ENCODE peak calls at places on chromosomes 16 and 17, in six cellular contexts. W is WTC11, Q is A549, G is HepG2, O is SK-N-SH, Z is HCT116. B is an unnamed sample.

GRCh38 chr17:50556803-50557202 is 3.7 kb upstream of the CACNA1G start:
- DNase-seq in G (no peak), W (no peak), Z (no peak), Q (no peak), O (peak), B (no peak)

GRCh38 chr16:10668322-10669045 is 26.2 kb downstream of the TEKT5 start:
- DNase-seq in O (peak), Q (peak), W (peak), Z (no peak), G (peak), B (peak)

GRCh38 chr17:39601758-39602532 is 5.8 kb downstream of the NEUROD2 start:
- DNase-seq in O (peak), W (no peak), Q (no peak), G (no peak), Z (no peak), B (no peak)

GRCh38 chr17:43477832-43478634 is 5.7 kb upstream of the DHX8 start:
- DNase-seq in W (no peak), O (no peak), G (peak), Z (no peak), Q (no peak), B (no peak)

GRCh38 chr16:51119576-51120288 is 31.3 kb downstream of the SALL1 start:
- DNase-seq in W (no peak), O (no peak), G (peak), Z (no peak), Q (no peak), B (no peak)

GRCh38 chr17:44203731-44204452 is 4.2 kb upstream of the ATXN7L3 start:
- DNase-seq in O (peak), G (peak), W (peak), Z (no peak), Q (peak), B (peak)

GRCh38 chr16:24734382-24734781 is 4.9 kb downstream of the TNRC6A start:
- DNase-seq in G (no peak), Q (no peak), Z (no peak), W (no peak), O (no peak), B (no peak)

GRCh38 chr16:3706253-3707145 is 10.8 kb downstream of the TRAP1 start:
- DNase-seq in Q (no peak), W (no peak), G (no peak), Z (no peak), O (no peak), B (no peak)

GRCh38 chr17:31391496-31391949 is at the start of gene RAB11FIP4:
- DNase-seq in W (peak), Z (no peak), G (no peak), O (peak), Q (no peak), B (no peak)

GRCh38 chr16:14525021-14525420 is 105.0 kb downstream of the PARN start:
- DNase-seq in Z (no peak), W (no peak), G (no peak), O (no peak), Q (no peak), B (no peak)

GRCh38 chr16:10386517-10387377 is 886 bp downstream of the ATF7IP2 start:
- DNase-seq in Q (no peak), O (no peak), G (peak), W (no peak), Z (no peak), B (peak)

GRCh38 chr17:6591599-6592158 is 35.3 kb upstream of the PITPNM3 start:
- DNase-seq in W (no peak), O (no peak), Z (no peak), G (peak), Q (peak), B (no peak)

GRCh38 chr17:18217412-18218015 is 7.9 kb upstream of the LLGL1 start:
- DNase-seq in W (peak), G (peak), Q (peak), Z (peak), O (peak), B (peak)

GRCh38 chr17:50210249-50211225 is 9.1 kb upstream of the COL1A1 start:
- DNase-seq in Z (no peak), W (peak), G (peak), Q (peak), O (peak), B (peak)

GRCh38 chr17:81673561-81674258 is 7.2 kb downstream of the CCDC137 start:
- DNase-seq in G (no peak), Q (no peak), O (peak), W (no peak), Z (no peak), B (no peak)

GRCh38 chr17:50290074-50290702 is 15.9 kb downstream of the TMEM92 start:
- DNase-seq in Q (peak), Z (peak), W (no peak), O (no peak), G (no peak), B (peak)

GRCh38 chr16:21302898-21303528 is 24.9 kb upstream of the CRYM start:
- DNase-seq in W (no peak), Z (peak), Q (peak), O (no peak), G (no peak), B (no peak)

GRCh38 chr17:51745993-51746392 is 412.5 kb downstream of the CA10 start:
- DNase-seq in Q (no peak), O (peak), G (no peak), W (no peak), Z (no peak), B (no peak)

GRCh38 chr17:58330997-58331814 is 2.6 kb upstream of the TSPOAP1 start:
- DNase-seq in O (peak), W (peak), Q (no peak), Z (no peak), G (no peak), B (no peak)

GRCh38 chr17:4998027-4998665 is 396 bp downstream of the KIF1C start:
- DNase-seq in O (peak), W (peak), Q (peak), Z (no peak), G (peak), B (peak)

GRCh38 chr17:55702150-55702549 is 20.5 kb downstream of the TMEM100 start:
- DNase-seq in Z (no peak), W (no peak), O (no peak), Q (no peak), G (no peak), B (no peak)

GRCh38 chr17:75077490-75078096 is 10.2 kb upstream of the SLC16A5 start:
- DNase-seq in G (no peak), Q (no peak), W (peak), O (no peak), Z (no peak), B (peak)

GRCh38 chr16:88714420-88715302 is 8.4 kb downstream of the CTU2 start:
- DNase-seq in W (no peak), O (no peak), G (no peak), Z (no peak), Q (no peak), B (no peak)

GRCh38 chr16:67667817-67668494 is 1.3 kb downstream of the C16orf86 start:
- DNase-seq in O (peak), W (peak), G (peak), Q (peak), Z (peak), B (peak)

GRCh38 chr17:38563362-38564253 is 42.1 kb downstream of the SRCIN1 start:
- DNase-seq in Z (no peak), Q (no peak), G (no peak), W (peak), O (no peak), B (no peak)

DNA sequence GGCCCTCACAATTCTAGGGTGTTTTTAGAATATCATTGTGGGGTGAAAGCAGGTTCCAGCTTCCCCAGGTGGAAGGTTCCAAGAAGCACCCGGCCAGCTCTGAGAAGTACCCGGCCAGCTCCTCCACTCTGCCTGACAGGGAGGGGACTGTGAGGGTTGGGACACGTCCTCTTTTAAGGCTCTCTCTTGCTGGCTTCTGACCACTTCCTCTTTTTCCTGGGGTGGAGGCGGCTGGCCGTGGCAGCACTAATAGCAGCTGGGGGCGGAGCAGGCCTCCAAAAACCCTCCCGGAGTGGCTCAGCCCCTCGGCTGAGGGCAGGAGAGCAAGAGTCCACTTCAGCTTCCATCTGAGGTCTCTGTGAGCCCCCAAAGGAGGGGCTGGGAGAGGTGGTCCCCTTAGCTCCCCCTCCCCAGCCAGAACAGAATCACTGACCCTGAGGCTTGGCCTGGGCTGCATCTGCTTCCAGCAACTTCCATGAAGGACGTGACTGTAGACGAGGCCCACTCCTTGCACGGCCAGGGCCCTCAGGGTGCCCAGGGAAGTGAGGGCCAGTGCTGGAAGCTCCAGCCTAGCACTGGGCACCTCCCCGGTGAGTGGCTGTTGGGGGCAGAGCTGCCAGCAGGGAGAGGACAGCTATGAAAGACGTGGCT is 26.7 kb upstream of the PLCG2 start:
- DNase-seq in G (no peak), O (no peak), Z (no peak), W (no peak), Q (no peak), B (no peak)
- TF ChIP-seq MAX in G (peak), O (no peak), Z (no peak), W (no peak), Q (no peak), B (no peak)

GRCh38 chr17:64200080-64201042 is 62.7 kb downstream of the TEX2 start:
- DNase-seq in W (no peak), Z (no peak), Q (no peak), O (no peak), G (no peak), B (no peak)
- TF ChIP-seq MAX in W (no peak), Z (no peak), Q (no peak), O (no peak), G (no peak), B (no peak)

GRCh38 chr17:41864498-41864836 is 756 bp downstream of the KLHL11 start:
- DNase-seq in G (no peak), O (no peak), W (peak), Q (no peak), Z (no peak), B (no peak)
- TF ChIP-seq MAX in G (no peak), O (no peak), W (no peak), Q (peak), Z (no peak), B (no peak)

GRCh38 chr16:13333336-13333735 is 431.9 kb downstream of the SHISA9 start:
- DNase-seq in W (no peak), Z (no peak), Q (no peak), O (no peak), G (no peak), B (no peak)
- TF ChIP-seq MAX in W (no peak), Z (no peak), Q (no peak), O (no peak), G (no peak), B (no peak)

GRCh38 chr17:49038138-49038537 is 41.0 kb downstream of the IGF2BP1 start:
- DNase-seq in Q (no peak), O (no peak), G (no peak), W (no peak), Z (no peak), B (no peak)

GRCh38 chr17:49038544-49038943 is 41.4 kb downstream of the IGF2BP1 start:
- DNase-seq in G (no peak), O (no peak), Z (no peak), W (no peak), Q (no peak), B (no peak)

GRCh38 chr17:49031965-49032928 is 35.1 kb downstream of the IGF2BP1 start:
- DNase-seq in W (peak), O (peak), G (peak), Z (peak), Q (peak), B (peak)

GRCh38 chr17:49036270-49036626 is 39.1 kb downstream of the IGF2BP1 start:
- DNase-seq in O (no peak), W (no peak), G (no peak), Z (no peak), Q (no peak), B (no peak)

DNA sequence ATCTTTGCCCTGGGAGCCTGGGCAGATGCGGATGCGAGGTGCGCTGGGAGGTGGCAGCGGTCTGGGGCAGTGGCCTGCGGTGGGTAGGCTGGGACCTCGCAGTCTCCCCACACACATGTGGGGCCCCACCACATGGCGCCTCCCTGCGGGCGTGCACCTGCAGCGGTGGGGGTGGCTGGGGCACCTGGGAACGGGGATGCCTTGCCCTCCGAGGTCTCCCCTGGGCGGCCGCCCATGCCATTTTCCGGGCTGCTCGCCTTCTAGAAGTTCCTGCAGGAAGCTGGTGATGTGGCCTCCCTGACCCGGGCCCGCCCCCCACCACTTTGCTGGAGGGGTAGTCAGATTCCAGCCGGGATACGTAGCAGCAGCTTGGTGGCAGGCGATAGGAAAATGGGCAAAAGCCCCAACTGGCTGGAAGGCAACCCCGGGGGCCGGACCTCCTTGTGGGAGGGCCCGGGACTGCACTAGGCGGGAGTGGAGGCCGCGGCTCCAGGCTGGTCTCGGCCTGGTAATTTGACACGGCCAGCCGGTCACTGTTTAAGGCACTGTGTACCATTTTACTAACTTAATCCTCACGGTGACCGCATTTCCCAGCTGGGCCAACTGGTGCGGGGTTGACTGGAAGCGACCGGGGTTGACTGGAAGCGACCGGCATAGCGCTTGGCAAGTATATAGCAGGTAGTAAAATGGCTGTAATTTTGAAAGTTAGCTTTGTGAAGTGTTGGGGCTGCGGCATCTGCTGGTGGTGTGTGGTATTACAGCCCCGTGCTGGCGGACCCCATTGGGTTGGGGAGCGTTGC is 38.5 kb downstream of the IGF2BP1 start:
- DNase-seq in W (peak), G (no peak), Q (peak), O (peak), Z (peak), B (peak)
- TF ChIP-seq MAX in W (peak), G (no peak), Q (no peak), O (no peak), Z (peak), B (no peak)

B was measured in endothelial cell of umbilical vein.